ENCODE peak calls at places on chromosomes 13 and 19, in nine cellular contexts. One of them, this sample, is unnamed.
A peak's percentile ranks its signal among the peaks of the same experiment; 100 is the strongest.

GRCh38 chr13:33016414-33017409 is at the start of gene KL:
- DNase-seq in GM12891: peak; percentile 39
- DNase-seq in head of caudate nucleus: peak; percentile 11
- DNase-seq in IMR-90: no peak
- DNase-seq in heart right ventricle: peak; percentile 49
- DNase-seq in fibroblast of mammary gland: no peak
- DNase-seq in WTC11: peak; percentile 56
- DNase-seq in anterior cingulate cortex: no peak
- DNase-seq in iris pigment epithelial cell: no peak
- DNase-seq in this sample: peak; percentile 19

GRCh38 chr13:45718063-45718462 is 15.9 kb downstream of the CBY2 start:
- DNase-seq in anterior cingulate cortex: no peak
- DNase-seq in WTC11: no peak
- DNase-seq in IMR-90: peak; percentile 14
- DNase-seq in heart right ventricle: no peak
- DNase-seq in fibroblast of mammary gland: peak; percentile 41
- DNase-seq in GM12891: no peak
- DNase-seq in iris pigment epithelial cell: peak; percentile 21
- DNase-seq in head of caudate nucleus: peak; percentile 22
- DNase-seq in this sample: no peak

GRCh38 chr19:11242864-11243797 is 3.7 kb downstream of the ANGPTL8 start:
- DNase-seq in GM12891: peak; percentile 99
- DNase-seq in WTC11: peak; percentile 99
- DNase-seq in fibroblast of mammary gland: peak; percentile 72
- DNase-seq in anterior cingulate cortex: peak; percentile 90
- DNase-seq in heart right ventricle: peak; percentile 97
- DNase-seq in head of caudate nucleus: peak; percentile 95
- DNase-seq in IMR-90: peak; percentile 77
- DNase-seq in iris pigment epithelial cell: peak; percentile 79
- DNase-seq in this sample: peak; percentile 91

GRCh38 chr13:20127563-20128458 is 33.0 kb downstream of the GJA3 start:
- DNase-seq in anterior cingulate cortex: peak; percentile 57
- DNase-seq in fibroblast of mammary gland: peak; percentile 40
- DNase-seq in GM12891: no peak
- DNase-seq in WTC11: peak; percentile 64
- DNase-seq in head of caudate nucleus: peak; percentile 81
- DNase-seq in iris pigment epithelial cell: peak; percentile 49
- DNase-seq in heart right ventricle: peak; percentile 78
- DNase-seq in IMR-90: peak; percentile 16
- DNase-seq in this sample: peak; percentile 61

GRCh38 chr19:49570997-49571676 is 9.2 kb downstream of the NOSIP start:
- DNase-seq in IMR-90: no peak
- DNase-seq in GM12891: no peak
- DNase-seq in heart right ventricle: no peak
- DNase-seq in anterior cingulate cortex: no peak
- DNase-seq in iris pigment epithelial cell: no peak
- DNase-seq in head of caudate nucleus: no peak
- DNase-seq in fibroblast of mammary gland: no peak
- DNase-seq in WTC11: no peak
- DNase-seq in this sample: peak; percentile 50

GRCh38 chr13:27341616-27342015 is 71.0 kb downstream of the RASL11A start:
- DNase-seq in GM12891: no peak
- DNase-seq in anterior cingulate cortex: no peak
- DNase-seq in WTC11: no peak
- DNase-seq in head of caudate nucleus: no peak
- DNase-seq in iris pigment epithelial cell: no peak
- DNase-seq in fibroblast of mammary gland: no peak
- DNase-seq in IMR-90: no peak
- DNase-seq in heart right ventricle: no peak
- DNase-seq in this sample: no peak

GRCh38 chr19:47507031-47507430 is 7.8 kb downstream of the NAPA start:
- DNase-seq in head of caudate nucleus: peak; percentile 65
- DNase-seq in heart right ventricle: no peak
- DNase-seq in IMR-90: no peak
- DNase-seq in iris pigment epithelial cell: no peak
- DNase-seq in fibroblast of mammary gland: no peak
- DNase-seq in GM12891: no peak
- DNase-seq in anterior cingulate cortex: peak; percentile 45
- DNase-seq in WTC11: no peak
- DNase-seq in this sample: no peak

GRCh38 chr19:7159105-7159933 is 89.8 kb downstream of the ZNF557 start:
- DNase-seq in iris pigment epithelial cell: no peak
- DNase-seq in anterior cingulate cortex: peak; percentile 41
- DNase-seq in fibroblast of mammary gland: peak; percentile 91
- DNase-seq in heart right ventricle: peak; percentile 59
- DNase-seq in WTC11: no peak
- DNase-seq in IMR-90: peak; percentile 95
- DNase-seq in GM12891: no peak
- DNase-seq in head of caudate nucleus: no peak
- DNase-seq in this sample: no peak

GRCh38 chr13:112626124-112626523 is 38.2 kb upstream of the TUBGCP3 start:
- DNase-seq in IMR-90: no peak
- DNase-seq in fibroblast of mammary gland: no peak
- DNase-seq in WTC11: no peak
- DNase-seq in head of caudate nucleus: no peak
- DNase-seq in heart right ventricle: no peak
- DNase-seq in GM12891: no peak
- DNase-seq in anterior cingulate cortex: no peak
- DNase-seq in iris pigment epithelial cell: no peak
- DNase-seq in this sample: no peak

GRCh38 chr13:73879346-73880020 is 254.7 kb downstream of the KLF12 start:
- DNase-seq in anterior cingulate cortex: no peak
- DNase-seq in GM12891: no peak
- DNase-seq in head of caudate nucleus: no peak
- DNase-seq in heart right ventricle: no peak
- DNase-seq in iris pigment epithelial cell: no peak
- DNase-seq in WTC11: no peak
- DNase-seq in fibroblast of mammary gland: no peak
- DNase-seq in IMR-90: peak; percentile 16
- DNase-seq in this sample: no peak

GRCh38 chr19:37933965-37934364 is 27.0 kb downstream of the SIPA1L3 start:
- DNase-seq in anterior cingulate cortex: no peak
- DNase-seq in IMR-90: peak; percentile 20
- DNase-seq in heart right ventricle: peak; percentile 48
- DNase-seq in iris pigment epithelial cell: peak; percentile 23
- DNase-seq in GM12891: no peak
- DNase-seq in fibroblast of mammary gland: peak; percentile 74
- DNase-seq in WTC11: no peak
- DNase-seq in head of caudate nucleus: no peak
- DNase-seq in this sample: no peak

GRCh38 chr19:55580628-55581144 is at the start of gene ZNF579:
- DNase-seq in anterior cingulate cortex: peak; percentile 89
- DNase-seq in GM12891: peak; percentile 88
- DNase-seq in IMR-90: peak; percentile 91
- DNase-seq in iris pigment epithelial cell: peak; percentile 90
- DNase-seq in heart right ventricle: peak; percentile 87
- DNase-seq in head of caudate nucleus: peak; percentile 94
- DNase-seq in WTC11: peak; percentile 89
- DNase-seq in fibroblast of mammary gland: peak; percentile 89
- DNase-seq in this sample: peak; percentile 88

GRCh38 chr13:49340161-49340560 is 92.4 kb downstream of the CDADC1 start:
- DNase-seq in head of caudate nucleus: no peak
- DNase-seq in WTC11: no peak
- DNase-seq in iris pigment epithelial cell: no peak
- DNase-seq in GM12891: no peak
- DNase-seq in heart right ventricle: no peak
- DNase-seq in fibroblast of mammary gland: no peak
- DNase-seq in anterior cingulate cortex: no peak
- DNase-seq in IMR-90: no peak
- DNase-seq in this sample: no peak

GRCh38 chr13:91238036-91238435 is 109.5 kb upstream of the MIR17HG start:
- DNase-seq in WTC11: no peak
- DNase-seq in anterior cingulate cortex: no peak
- DNase-seq in heart right ventricle: no peak
- DNase-seq in iris pigment epithelial cell: no peak
- DNase-seq in GM12891: no peak
- DNase-seq in fibroblast of mammary gland: no peak
- DNase-seq in IMR-90: no peak
- DNase-seq in head of caudate nucleus: no peak
- DNase-seq in this sample: no peak

GRCh38 chr19:1453525-1454371 is 3.8 kb downstream of the APC2 start:
- DNase-seq in head of caudate nucleus: peak; percentile 97
- DNase-seq in iris pigment epithelial cell: no peak
- DNase-seq in anterior cingulate cortex: peak; percentile 91
- DNase-seq in WTC11: no peak
- DNase-seq in GM12891: no peak
- DNase-seq in fibroblast of mammary gland: peak; percentile 62
- DNase-seq in IMR-90: no peak
- DNase-seq in heart right ventricle: no peak
- DNase-seq in this sample: no peak

GRCh38 chr19:6736169-6736916 is 1.0 kb downstream of the GPR108 start:
- DNase-seq in heart right ventricle: peak; percentile 70
- DNase-seq in GM12891: peak; percentile 73
- DNase-seq in fibroblast of mammary gland: peak; percentile 89
- DNase-seq in IMR-90: peak; percentile 87
- DNase-seq in WTC11: peak; percentile 65
- DNase-seq in head of caudate nucleus: peak; percentile 71
- DNase-seq in iris pigment epithelial cell: peak; percentile 94
- DNase-seq in anterior cingulate cortex: peak; percentile 54
- DNase-seq in this sample: peak; percentile 81

GRCh38 chr19:55346725-55347441 is 7.2 kb downstream of the KMT5C start:
- DNase-seq in iris pigment epithelial cell: no peak
- DNase-seq in WTC11: no peak
- DNase-seq in IMR-90: no peak
- DNase-seq in GM12891: no peak
- DNase-seq in heart right ventricle: no peak
- DNase-seq in fibroblast of mammary gland: peak; percentile 25
- DNase-seq in anterior cingulate cortex: no peak
- DNase-seq in head of caudate nucleus: no peak
- DNase-seq in this sample: no peak

GRCh38 chr13:99989376-99990044 is 7.9 kb downstream of the ZIC2 start:
- DNase-seq in IMR-90: no peak
- DNase-seq in iris pigment epithelial cell: no peak
- DNase-seq in head of caudate nucleus: no peak
- DNase-seq in heart right ventricle: no peak
- DNase-seq in anterior cingulate cortex: no peak
- DNase-seq in WTC11: peak; percentile 51
- DNase-seq in fibroblast of mammary gland: no peak
- DNase-seq in GM12891: no peak
- DNase-seq in this sample: no peak

GRCh38 chr19:46714523-46715106 is 2.3 kb downstream of the PRKD2 start:
- DNase-seq in WTC11: no peak
- DNase-seq in heart right ventricle: no peak
- DNase-seq in head of caudate nucleus: no peak
- DNase-seq in IMR-90: no peak
- DNase-seq in anterior cingulate cortex: no peak
- DNase-seq in GM12891: peak; percentile 84
- DNase-seq in fibroblast of mammary gland: no peak
- DNase-seq in iris pigment epithelial cell: no peak
- DNase-seq in this sample: peak; percentile 81

GRCh38 chr13:83190020-83190419 is 692.3 kb downstream of the SLITRK1 start:
- DNase-seq in iris pigment epithelial cell: peak; percentile 7
- DNase-seq in GM12891: no peak
- DNase-seq in fibroblast of mammary gland: no peak
- DNase-seq in WTC11: no peak
- DNase-seq in IMR-90: no peak
- DNase-seq in anterior cingulate cortex: no peak
- DNase-seq in heart right ventricle: no peak
- DNase-seq in head of caudate nucleus: no peak
- DNase-seq in this sample: no peak

GRCh38 chr19:36151144-36152051 is 849 bp downstream of the COX7A1 start:
- DNase-seq in fibroblast of mammary gland: no peak
- DNase-seq in GM12891: no peak
- DNase-seq in IMR-90: no peak
- DNase-seq in iris pigment epithelial cell: peak; percentile 27
- DNase-seq in WTC11: peak; percentile 30
- DNase-seq in anterior cingulate cortex: no peak
- DNase-seq in head of caudate nucleus: no peak
- DNase-seq in heart right ventricle: peak; percentile 69
- DNase-seq in this sample: no peak

GRCh38 chr19:58372311-58373133 is 8.3 kb downstream of the ZNF837 start:
- DNase-seq in anterior cingulate cortex: no peak
- DNase-seq in GM12891: no peak
- DNase-seq in fibroblast of mammary gland: no peak
- DNase-seq in iris pigment epithelial cell: no peak
- DNase-seq in head of caudate nucleus: no peak
- DNase-seq in IMR-90: no peak
- DNase-seq in WTC11: no peak
- DNase-seq in heart right ventricle: no peak
- DNase-seq in this sample: no peak

GRCh38 chr13:25885418-25885817 is 166.4 kb downstream of the SHISA2 start:
- DNase-seq in WTC11: no peak
- DNase-seq in anterior cingulate cortex: no peak
- DNase-seq in heart right ventricle: no peak
- DNase-seq in iris pigment epithelial cell: no peak
- DNase-seq in head of caudate nucleus: no peak
- DNase-seq in fibroblast of mammary gland: no peak
- DNase-seq in IMR-90: no peak
- DNase-seq in GM12891: no peak
- DNase-seq in this sample: no peak

GRCh38 chr19:964761-965694 is 19.1 kb upstream of the WDR18 start:
- DNase-seq in GM12891: no peak
- DNase-seq in fibroblast of mammary gland: peak; percentile 47
- DNase-seq in WTC11: no peak
- DNase-seq in anterior cingulate cortex: no peak
- DNase-seq in iris pigment epithelial cell: peak; percentile 31
- DNase-seq in head of caudate nucleus: no peak
- DNase-seq in IMR-90: peak; percentile 31
- DNase-seq in heart right ventricle: no peak
- DNase-seq in this sample: no peak

GRCh38 chr13:93708323-93709075 is 481.9 kb downstream of the GPC6 start:
- DNase-seq in GM12891: no peak
- DNase-seq in IMR-90: no peak
- DNase-seq in anterior cingulate cortex: no peak
- DNase-seq in fibroblast of mammary gland: no peak
- DNase-seq in WTC11: no peak
- DNase-seq in heart right ventricle: no peak
- DNase-seq in head of caudate nucleus: no peak
- DNase-seq in iris pigment epithelial cell: no peak
- DNase-seq in this sample: no peak

GRCh38 chr19:39335168-39335567 is 675 bp downstream of the GMFG start:
- DNase-seq in IMR-90: no peak
- DNase-seq in iris pigment epithelial cell: no peak
- DNase-seq in fibroblast of mammary gland: no peak
- DNase-seq in WTC11: no peak
- DNase-seq in anterior cingulate cortex: no peak
- DNase-seq in GM12891: no peak
- DNase-seq in head of caudate nucleus: no peak
- DNase-seq in heart right ventricle: no peak
- DNase-seq in this sample: peak; percentile 55

GRCh38 chr19:3137139-3137538 is 1.3 kb downstream of the GNA15 start:
- DNase-seq in GM12891: no peak
- DNase-seq in anterior cingulate cortex: no peak
- DNase-seq in heart right ventricle: no peak
- DNase-seq in fibroblast of mammary gland: no peak
- DNase-seq in IMR-90: no peak
- DNase-seq in WTC11: no peak
- DNase-seq in head of caudate nucleus: no peak
- DNase-seq in iris pigment epithelial cell: no peak
- DNase-seq in this sample: no peak

This sample was measured in activated CD4-positive, alpha-beta memory T cell treated with anti-CD3 and anti-CD28 coated beads for 36 hours.